ENCODE peak calls at places on chromosomes 11 and 22, in six cellular contexts. One of them, this sample, is unnamed.

GRCh38 chr11:64875369-64876225 is 2.8 kb downstream of the EHD1 start:
- DNase-seq in A549: no peak
- DNase-seq in stimulated activated CD8-positive, alpha-beta memory T cell treated with anti-CD3 and anti-CD28 coated beads, Interleukin-12 subunit alpha, Interleukin-12 subunit beta, amount 100 ng/mL, for 1 hour: no peak
- DNase-seq in thoracic aorta: no peak
- DNase-seq in ovary: no peak
- DNase-seq in GM12865: peak; percentile 51
- DNase-seq in this sample: no peak

GRCh38 chr22:43182726-43183125 is 4.2 kb downstream of the TTLL12 start:
- DNase-seq in A549: no peak
- DNase-seq in stimulated activated CD8-positive, alpha-beta memory T cell treated with anti-CD3 and anti-CD28 coated beads, Interleukin-12 subunit alpha, Interleukin-12 subunit beta, amount 100 ng/mL, for 1 hour: no peak
- DNase-seq in thoracic aorta: no peak
- DNase-seq in ovary: no peak
- DNase-seq in GM12865: no peak
- DNase-seq in this sample: no peak

GRCh38 chr22:38133331-38133730 is 22.8 kb upstream of the BAIAP2L2 start:
- DNase-seq in A549: no peak
- DNase-seq in stimulated activated CD8-positive, alpha-beta memory T cell treated with anti-CD3 and anti-CD28 coated beads, Interleukin-12 subunit alpha, Interleukin-12 subunit beta, amount 100 ng/mL, for 1 hour: no peak
- DNase-seq in thoracic aorta: no peak
- DNase-seq in ovary: peak; percentile 11
- DNase-seq in GM12865: no peak
- DNase-seq in this sample: no peak

GRCh38 chr11:69003301-69003865 is 9.7 kb downstream of the MRGPRF start:
- DNase-seq in A549: no peak
- DNase-seq in stimulated activated CD8-positive, alpha-beta memory T cell treated with anti-CD3 and anti-CD28 coated beads, Interleukin-12 subunit alpha, Interleukin-12 subunit beta, amount 100 ng/mL, for 1 hour: no peak
- DNase-seq in thoracic aorta: no peak
- DNase-seq in ovary: no peak
- DNase-seq in GM12865: no peak
- DNase-seq in this sample: no peak

GRCh38 chr11:110467556-110467955 is 37.8 kb downstream of the FDX1 start:
- DNase-seq in A549: no peak
- DNase-seq in stimulated activated CD8-positive, alpha-beta memory T cell treated with anti-CD3 and anti-CD28 coated beads, Interleukin-12 subunit alpha, Interleukin-12 subunit beta, amount 100 ng/mL, for 1 hour: no peak
- DNase-seq in thoracic aorta: no peak
- DNase-seq in ovary: no peak
- DNase-seq in GM12865: no peak
- DNase-seq in this sample: no peak

GRCh38 chr11:92417326-92417725 is 192.7 kb downstream of the FAT3 start:
- DNase-seq in A549: no peak
- DNase-seq in stimulated activated CD8-positive, alpha-beta memory T cell treated with anti-CD3 and anti-CD28 coated beads, Interleukin-12 subunit alpha, Interleukin-12 subunit beta, amount 100 ng/mL, for 1 hour: no peak
- DNase-seq in thoracic aorta: no peak
- DNase-seq in ovary: no peak
- DNase-seq in GM12865: no peak
- DNase-seq in this sample: no peak

GRCh38 chr11:3043315-3043871 is 13.8 kb downstream of the CARS1 start:
- DNase-seq in A549: no peak
- DNase-seq in stimulated activated CD8-positive, alpha-beta memory T cell treated with anti-CD3 and anti-CD28 coated beads, Interleukin-12 subunit alpha, Interleukin-12 subunit beta, amount 100 ng/mL, for 1 hour: no peak
- DNase-seq in thoracic aorta: peak; percentile 69
- DNase-seq in ovary: no peak
- DNase-seq in GM12865: no peak
- DNase-seq in this sample: no peak

GRCh38 chr11:35012467-35013191 is 96.2 kb downstream of the PDHX start:
- DNase-seq in A549: no peak
- DNase-seq in stimulated activated CD8-positive, alpha-beta memory T cell treated with anti-CD3 and anti-CD28 coated beads, Interleukin-12 subunit alpha, Interleukin-12 subunit beta, amount 100 ng/mL, for 1 hour: no peak
- DNase-seq in thoracic aorta: no peak
- DNase-seq in ovary: no peak
- DNase-seq in GM12865: peak; percentile 83
- DNase-seq in this sample: no peak

GRCh38 chr11:119373059-119373875 is 8.2 kb downstream of the USP2 start:
- DNase-seq in A549: no peak
- DNase-seq in stimulated activated CD8-positive, alpha-beta memory T cell treated with anti-CD3 and anti-CD28 coated beads, Interleukin-12 subunit alpha, Interleukin-12 subunit beta, amount 100 ng/mL, for 1 hour: no peak
- DNase-seq in thoracic aorta: no peak
- DNase-seq in ovary: peak; percentile 50
- DNase-seq in GM12865: no peak
- DNase-seq in this sample: no peak

GRCh38 chr11:80182906-80183305 is 742.1 kb upstream of the TENM4 start:
- DNase-seq in A549: no peak
- DNase-seq in stimulated activated CD8-positive, alpha-beta memory T cell treated with anti-CD3 and anti-CD28 coated beads, Interleukin-12 subunit alpha, Interleukin-12 subunit beta, amount 100 ng/mL, for 1 hour: no peak
- DNase-seq in thoracic aorta: no peak
- DNase-seq in ovary: no peak
- DNase-seq in GM12865: no peak
- DNase-seq in this sample: no peak

GRCh38 chr22:28821452-28821851 is 21.1 kb upstream of the XBP1 start:
- DNase-seq in A549: no peak
- DNase-seq in stimulated activated CD8-positive, alpha-beta memory T cell treated with anti-CD3 and anti-CD28 coated beads, Interleukin-12 subunit alpha, Interleukin-12 subunit beta, amount 100 ng/mL, for 1 hour: no peak
- DNase-seq in thoracic aorta: no peak
- DNase-seq in ovary: no peak
- DNase-seq in GM12865: no peak
- DNase-seq in this sample: no peak

GRCh38 chr11:116309446-116309845 is 463.3 kb downstream of the BUD13 start:
- DNase-seq in A549: no peak
- DNase-seq in stimulated activated CD8-positive, alpha-beta memory T cell treated with anti-CD3 and anti-CD28 coated beads, Interleukin-12 subunit alpha, Interleukin-12 subunit beta, amount 100 ng/mL, for 1 hour: no peak
- DNase-seq in thoracic aorta: no peak
- DNase-seq in ovary: no peak
- DNase-seq in GM12865: no peak
- DNase-seq in this sample: no peak

GRCh38 chr11:14073821-14074529 is 111.5 kb downstream of the SPON1 start:
- DNase-seq in A549: no peak
- DNase-seq in stimulated activated CD8-positive, alpha-beta memory T cell treated with anti-CD3 and anti-CD28 coated beads, Interleukin-12 subunit alpha, Interleukin-12 subunit beta, amount 100 ng/mL, for 1 hour: no peak
- DNase-seq in thoracic aorta: no peak
- DNase-seq in ovary: no peak
- DNase-seq in GM12865: no peak
- DNase-seq in this sample: no peak

GRCh38 chr22:42324991-42325710 is 54.7 kb upstream of the TCF20 start:
- DNase-seq in A549: no peak
- DNase-seq in stimulated activated CD8-positive, alpha-beta memory T cell treated with anti-CD3 and anti-CD28 coated beads, Interleukin-12 subunit alpha, Interleukin-12 subunit beta, amount 100 ng/mL, for 1 hour: no peak
- DNase-seq in thoracic aorta: no peak
- DNase-seq in ovary: no peak
- DNase-seq in GM12865: no peak
- DNase-seq in this sample: no peak

GRCh38 chr11:19101803-19102520 is 15.0 kb upstream of the ZDHHC13 start:
- DNase-seq in A549: no peak
- DNase-seq in stimulated activated CD8-positive, alpha-beta memory T cell treated with anti-CD3 and anti-CD28 coated beads, Interleukin-12 subunit alpha, Interleukin-12 subunit beta, amount 100 ng/mL, for 1 hour: no peak
- DNase-seq in thoracic aorta: no peak
- DNase-seq in ovary: no peak
- DNase-seq in GM12865: no peak
- DNase-seq in this sample: no peak

GRCh38 chr11:133127746-133128145 is 404.6 kb downstream of the OPCML start:
- DNase-seq in A549: no peak
- DNase-seq in stimulated activated CD8-positive, alpha-beta memory T cell treated with anti-CD3 and anti-CD28 coated beads, Interleukin-12 subunit alpha, Interleukin-12 subunit beta, amount 100 ng/mL, for 1 hour: no peak
- DNase-seq in thoracic aorta: no peak
- DNase-seq in ovary: no peak
- DNase-seq in GM12865: no peak
- DNase-seq in this sample: no peak

GRCh38 chr11:57123590-57123989 is 58.2 kb upstream of the LRRC55 start:
- DNase-seq in A549: no peak
- DNase-seq in stimulated activated CD8-positive, alpha-beta memory T cell treated with anti-CD3 and anti-CD28 coated beads, Interleukin-12 subunit alpha, Interleukin-12 subunit beta, amount 100 ng/mL, for 1 hour: no peak
- DNase-seq in thoracic aorta: no peak
- DNase-seq in ovary: no peak
- DNase-seq in GM12865: no peak
- DNase-seq in this sample: no peak

GRCh38 chr11:43360361-43361032 is 1.8 kb downstream of the TTC17 start:
- DNase-seq in A549: no peak
- DNase-seq in stimulated activated CD8-positive, alpha-beta memory T cell treated with anti-CD3 and anti-CD28 coated beads, Interleukin-12 subunit alpha, Interleukin-12 subunit beta, amount 100 ng/mL, for 1 hour: no peak
- DNase-seq in thoracic aorta: no peak
- DNase-seq in ovary: no peak
- DNase-seq in GM12865: peak; percentile 8
- DNase-seq in this sample: peak; percentile 11

GRCh38 chr11:117497206-117497951 is 169.7 kb downstream of the CEP164 start:
- DNase-seq in A549: no peak
- DNase-seq in stimulated activated CD8-positive, alpha-beta memory T cell treated with anti-CD3 and anti-CD28 coated beads, Interleukin-12 subunit alpha, Interleukin-12 subunit beta, amount 100 ng/mL, for 1 hour: no peak
- DNase-seq in thoracic aorta: no peak
- DNase-seq in ovary: no peak
- DNase-seq in GM12865: no peak
- DNase-seq in this sample: no peak

GRCh38 chr11:3133456-3134217 is 31.5 kb downstream of the OSBPL5 start:
- DNase-seq in A549: no peak
- DNase-seq in stimulated activated CD8-positive, alpha-beta memory T cell treated with anti-CD3 and anti-CD28 coated beads, Interleukin-12 subunit alpha, Interleukin-12 subunit beta, amount 100 ng/mL, for 1 hour: no peak
- DNase-seq in thoracic aorta: no peak
- DNase-seq in ovary: peak; percentile 14
- DNase-seq in GM12865: no peak
- DNase-seq in this sample: no peak

GRCh38 chr22:26124991-26125725 is 44.1 kb upstream of the SEZ6L start:
- DNase-seq in A549: no peak
- DNase-seq in stimulated activated CD8-positive, alpha-beta memory T cell treated with anti-CD3 and anti-CD28 coated beads, Interleukin-12 subunit alpha, Interleukin-12 subunit beta, amount 100 ng/mL, for 1 hour: no peak
- DNase-seq in thoracic aorta: no peak
- DNase-seq in ovary: no peak
- DNase-seq in GM12865: no peak
- DNase-seq in this sample: no peak

GRCh38 chr11:126739499-126740145 is 260.9 kb downstream of the KIRREL3 start:
- DNase-seq in A549: no peak
- DNase-seq in stimulated activated CD8-positive, alpha-beta memory T cell treated with anti-CD3 and anti-CD28 coated beads, Interleukin-12 subunit alpha, Interleukin-12 subunit beta, amount 100 ng/mL, for 1 hour: no peak
- DNase-seq in thoracic aorta: no peak
- DNase-seq in ovary: no peak
- DNase-seq in GM12865: no peak
- DNase-seq in this sample: no peak

GRCh38 chr11:43517518-43517917 is 158.8 kb downstream of the TTC17 start:
- DNase-seq in A549: no peak
- DNase-seq in stimulated activated CD8-positive, alpha-beta memory T cell treated with anti-CD3 and anti-CD28 coated beads, Interleukin-12 subunit alpha, Interleukin-12 subunit beta, amount 100 ng/mL, for 1 hour: no peak
- DNase-seq in thoracic aorta: no peak
- DNase-seq in ovary: no peak
- DNase-seq in GM12865: no peak
- DNase-seq in this sample: no peak

GRCh38 chr11:115644846-115645245 is 140.6 kb upstream of the CADM1 start:
- DNase-seq in A549: no peak
- DNase-seq in stimulated activated CD8-positive, alpha-beta memory T cell treated with anti-CD3 and anti-CD28 coated beads, Interleukin-12 subunit alpha, Interleukin-12 subunit beta, amount 100 ng/mL, for 1 hour: no peak
- DNase-seq in thoracic aorta: no peak
- DNase-seq in ovary: no peak
- DNase-seq in GM12865: no peak
- DNase-seq in this sample: no peak

GRCh38 chr22:24133187-24133965 is 47.9 kb upstream of the SUSD2 start:
- DNase-seq in A549: no peak
- DNase-seq in stimulated activated CD8-positive, alpha-beta memory T cell treated with anti-CD3 and anti-CD28 coated beads, Interleukin-12 subunit alpha, Interleukin-12 subunit beta, amount 100 ng/mL, for 1 hour: no peak
- DNase-seq in thoracic aorta: no peak
- DNase-seq in ovary: no peak
- DNase-seq in GM12865: no peak
- DNase-seq in this sample: no peak

GRCh38 chr11:82675838-82676237 is 57.8 kb downstream of the FAM181B start:
- DNase-seq in A549: no peak
- DNase-seq in stimulated activated CD8-positive, alpha-beta memory T cell treated with anti-CD3 and anti-CD28 coated beads, Interleukin-12 subunit alpha, Interleukin-12 subunit beta, amount 100 ng/mL, for 1 hour: no peak
- DNase-seq in thoracic aorta: no peak
- DNase-seq in ovary: no peak
- DNase-seq in GM12865: peak; percentile 2
- DNase-seq in this sample: no peak

GRCh38 chr11:3203221-3204043 is 15.2 kb downstream of the MRGPRG start:
- DNase-seq in A549: no peak
- DNase-seq in stimulated activated CD8-positive, alpha-beta memory T cell treated with anti-CD3 and anti-CD28 coated beads, Interleukin-12 subunit alpha, Interleukin-12 subunit beta, amount 100 ng/mL, for 1 hour: no peak
- DNase-seq in thoracic aorta: no peak
- DNase-seq in ovary: peak; percentile 7
- DNase-seq in GM12865: no peak
- DNase-seq in this sample: no peak

GRCh38 chr11:121514998-121515671 is 62.4 kb upstream of the SORL1-AS1 start:
- DNase-seq in A549: no peak
- DNase-seq in stimulated activated CD8-positive, alpha-beta memory T cell treated with anti-CD3 and anti-CD28 coated beads, Interleukin-12 subunit alpha, Interleukin-12 subunit beta, amount 100 ng/mL, for 1 hour: no peak
- DNase-seq in thoracic aorta: no peak
- DNase-seq in ovary: no peak
- DNase-seq in GM12865: no peak
- DNase-seq in this sample: no peak